ENCODE peak calls at places on chromosomes 3 and 15, in four cellular contexts. J is GM12865, I is endothelial cell, K is foreskin keratinocyte. N is an unnamed sample.
A peak's percentile ranks its signal among the peaks of the same experiment; 100 is the strongest.

GRCh38 chr15:88908697-88909621 is 4.2 kb downstream of the MFGE8 start:
- DNase-seq in J (no peak), I (no peak), K (no peak), N (no peak)

GRCh38 chr3:148158210-148158609 is 539.5 kb upstream of the AGTR1 start:
- DNase-seq in J (no peak), I (no peak), K (peak; percentile 2), N (no peak)

GRCh38 chr3:176633511-176633910 is 563.8 kb downstream of the TBL1XR1 start:
- DNase-seq in J (no peak), I (no peak), K (no peak), N (no peak)

GRCh38 chr3:113594066-113594465 is 61.7 kb downstream of the SIDT1 start:
- DNase-seq in J (no peak), I (no peak), K (no peak), N (no peak)

GRCh38 chr3:126315916-126316514 is 41.2 kb downstream of the KLF15 start:
- DNase-seq in J (no peak), I (no peak), K (no peak), N (no peak)

GRCh38 chr15:45457641-45458539 is 64.7 kb downstream of the SLC30A4 start:
- DNase-seq in J (peak; percentile 87), I (peak; percentile 81), K (peak; percentile 34), N (peak; percentile 97)

GRCh38 chr3:134517796-134518195 is 31.9 kb downstream of the CEP63 start:
- DNase-seq in J (no peak), I (no peak), K (no peak), N (no peak)

GRCh38 chr3:186079925-186080324 is 29.0 kb downstream of the ETV5 start:
- DNase-seq in J (no peak), I (no peak), K (no peak), N (no peak)

GRCh38 chr3:109339714-109340648 is 2.6 kb upstream of the DPPA4 start:
- DNase-seq in J (no peak), I (no peak), K (no peak), N (no peak)

GRCh38 chr15:40754574-40754882 is 526 bp downstream of the RMDN3 start:
- DNase-seq in J (no peak), I (no peak), K (no peak), N (no peak)

GRCh38 chr3:86991840-86992430 is 986 bp upstream of the VGLL3 start:
- DNase-seq in J (no peak), I (no peak), K (no peak), N (no peak)

GRCh38 chr15:51048308-51048707 is 46.4 kb downstream of the TNFAIP8L3 start:
- DNase-seq in J (no peak), I (no peak), K (no peak), N (no peak)

GRCh38 chr3:20072422-20072821 is 32.2 kb downstream of the KAT2B start:
- DNase-seq in J (no peak), I (no peak), K (no peak), N (no peak)

GRCh38 chr15:70101459-70102113 is 3.9 kb upstream of the TLE3 start:
- DNase-seq in J (no peak), I (peak; percentile 68), K (peak; percentile 51), N (peak; percentile 59)

GRCh38 chr3:102827386-102827785 is 392.6 kb downstream of the ZPLD1 start:
- DNase-seq in J (no peak), I (no peak), K (no peak), N (no peak)

GRCh38 chr15:29571728-29572454 is 250.4 kb downstream of the TJP1 start:
- DNase-seq in J (no peak), I (peak; percentile 42), K (no peak), N (no peak)

GRCh38 chr3:63724987-63725386 is 72.5 kb downstream of the SNTN start:
- DNase-seq in J (no peak), I (no peak), K (peak; percentile 84), N (no peak)

GRCh38 chr3:93843981-93844380 is 129.7 kb downstream of the PROS1 start:
- DNase-seq in J (no peak), I (no peak), K (peak; percentile 52), N (no peak)

GRCh38 chr3:136476280-136476679 is 226.1 kb downstream of the PCCB start:
- DNase-seq in J (no peak), I (no peak), K (no peak), N (no peak)

GRCh38 chr3:46705022-46705530 is 3.9 kb downstream of the TMIE start:
- DNase-seq in J (peak; percentile 74), I (peak; percentile 73), K (no peak), N (peak; percentile 81)

GRCh38 chr3:11173828-11174465 is 19.7 kb downstream of the HRH1 start:
- DNase-seq in J (no peak), I (no peak), K (no peak), N (no peak)

GRCh38 chr3:127803619-127804018 is 18.7 kb downstream of the MGLL start:
- DNase-seq in J (no peak), I (no peak), K (peak; percentile 98), N (no peak)

GRCh38 chr3:29247088-29247745 is 33.7 kb upstream of the RBMS3 start:
- DNase-seq in J (peak; percentile 14), I (no peak), K (no peak), N (no peak)